ENCODE peak calls at places on chromosome 3, in seven cellular contexts. I is H1, B is trophoblast cell, U is mesendoderm, M is IMR-90, F is neuronal stem cell, K is mesenchymal stem cell. L is an unnamed sample.

GRCh38 chr3:99659032-99659431 is 20.6 kb downstream of the COL8A1 start:
- DNase-seq in I (no peak), B (peak), U (no peak), M (peak), F (no peak), K (peak), L (no peak)

GRCh38 chr3:194045919-194046318 is 90.0 kb upstream of the HES1 start:
- DNase-seq in I (no peak), B (no peak), U (no peak), M (no peak), F (no peak), K (no peak), L (no peak)

GRCh38 chr3:149941186-149941585 is 29.5 kb downstream of the PFN2 start:
- DNase-seq in I (no peak), B (no peak), U (no peak), M (peak), F (no peak), K (no peak), L (no peak)

GRCh38 chr3:186540444-186541226 is 3.5 kb downstream of the CRYGS start:
- DNase-seq in I (peak), B (peak), U (peak), M (peak), F (peak), K (peak), L (peak)

GRCh38 chr3:120200836-120201235 is 84.2 kb downstream of the GPR156 start:
- DNase-seq in I (no peak), B (no peak), U (no peak), M (no peak), F (no peak), K (no peak), L (no peak)

GRCh38 chr3:130925628-130926027 is 31.7 kb downstream of the ATP2C1 start:
- DNase-seq in I (no peak), B (no peak), U (no peak), M (no peak), F (no peak), K (no peak), L (no peak)

GRCh38 chr3:42504334-42505202 is 2.1 kb downstream of the VIPR1 start:
- DNase-seq in I (peak), B (no peak), U (no peak), M (no peak), F (no peak), K (no peak), L (peak)

GRCh38 chr3:187186801-187187421 is 10.4 kb upstream of the RTP1 start:
- DNase-seq in I (no peak), B (peak), U (peak), M (peak), F (no peak), K (peak), L (peak)

GRCh38 chr3:133663569-133664313 is 2.0 kb upstream of the TOPBP1 start:
- DNase-seq in I (peak), B (peak), U (peak), M (peak), F (peak), K (peak), L (peak)

GRCh38 chr3:136350557-136350956 is 100.4 kb downstream of the PCCB start:
- DNase-seq in I (no peak), B (peak), U (no peak), M (peak), F (no peak), K (peak), L (no peak)

GRCh38 chr3:85337895-85338294 is 379.1 kb downstream of the CADM2 start:
- DNase-seq in I (no peak), B (no peak), U (no peak), M (no peak), F (no peak), K (no peak), L (no peak)
- H3K23ac ChIP-seq in I (no peak), B (no peak), U (no peak), M (no peak), F (no peak), K (no peak), L (no peak)

GRCh38 chr3:4326868-4327267 is 23.7 kb downstream of the SETMAR start:
- DNase-seq in I (no peak), B (no peak), U (no peak), M (no peak), F (no peak), K (no peak), L (no peak)

GRCh38 chr3:4321732-4322131 is 18.6 kb downstream of the SETMAR start:
- DNase-seq in I (no peak), B (no peak), U (no peak), M (no peak), F (no peak), K (no peak), L (no peak)

GRCh38 chr3:4322635-4323034 is 19.5 kb downstream of the SETMAR start:
- DNase-seq in I (no peak), B (no peak), U (no peak), M (peak), F (no peak), K (peak), L (no peak)

GRCh38 chr3:4320453-4320852 is 17.3 kb downstream of the SETMAR start:
- DNase-seq in I (no peak), B (no peak), U (no peak), M (no peak), F (no peak), K (peak), L (no peak)

DNA sequence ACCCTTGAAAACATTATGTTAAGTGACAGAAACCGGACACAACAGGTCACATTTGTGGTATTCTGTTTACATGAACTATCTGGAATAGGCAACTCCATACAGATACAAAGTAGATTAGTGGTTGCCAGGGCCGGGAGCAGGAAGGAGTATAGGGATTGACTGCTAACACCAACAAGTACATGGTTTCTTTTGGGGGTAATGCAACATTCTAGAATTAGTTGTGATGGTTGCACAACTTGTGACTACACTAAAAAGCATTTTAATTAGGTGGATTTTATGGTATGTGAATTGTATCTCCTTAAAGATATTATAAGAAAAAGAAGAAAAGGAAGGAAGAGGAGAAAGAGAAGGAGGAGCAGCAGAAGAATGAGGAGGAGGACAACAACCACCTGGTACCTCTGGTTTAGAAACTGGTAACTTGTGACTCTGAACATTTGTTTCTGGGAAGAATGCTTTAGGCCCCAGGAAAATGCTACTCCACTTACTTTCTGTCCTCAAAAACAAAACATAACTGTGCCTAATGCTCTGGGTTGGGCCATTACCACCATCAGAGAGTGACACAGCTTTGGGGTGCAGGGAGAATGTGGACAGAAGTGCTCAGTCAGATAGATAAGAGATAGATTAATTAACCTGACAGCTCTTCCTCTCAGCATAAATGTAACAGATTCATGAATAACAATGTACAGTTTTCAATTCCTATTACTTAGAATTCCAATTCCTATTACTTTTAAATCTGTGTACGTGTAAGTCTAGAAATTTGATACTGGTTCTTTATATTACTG is 20.3 kb downstream of the SETMAR start:
- DNase-seq in I (no peak), B (no peak), U (no peak), M (no peak), F (no peak), K (peak), L (no peak)
- H3K23ac ChIP-seq in I (no peak), B (no peak), U (no peak), M (no peak), F (no peak), K (no peak), L (no peak)

DNA sequence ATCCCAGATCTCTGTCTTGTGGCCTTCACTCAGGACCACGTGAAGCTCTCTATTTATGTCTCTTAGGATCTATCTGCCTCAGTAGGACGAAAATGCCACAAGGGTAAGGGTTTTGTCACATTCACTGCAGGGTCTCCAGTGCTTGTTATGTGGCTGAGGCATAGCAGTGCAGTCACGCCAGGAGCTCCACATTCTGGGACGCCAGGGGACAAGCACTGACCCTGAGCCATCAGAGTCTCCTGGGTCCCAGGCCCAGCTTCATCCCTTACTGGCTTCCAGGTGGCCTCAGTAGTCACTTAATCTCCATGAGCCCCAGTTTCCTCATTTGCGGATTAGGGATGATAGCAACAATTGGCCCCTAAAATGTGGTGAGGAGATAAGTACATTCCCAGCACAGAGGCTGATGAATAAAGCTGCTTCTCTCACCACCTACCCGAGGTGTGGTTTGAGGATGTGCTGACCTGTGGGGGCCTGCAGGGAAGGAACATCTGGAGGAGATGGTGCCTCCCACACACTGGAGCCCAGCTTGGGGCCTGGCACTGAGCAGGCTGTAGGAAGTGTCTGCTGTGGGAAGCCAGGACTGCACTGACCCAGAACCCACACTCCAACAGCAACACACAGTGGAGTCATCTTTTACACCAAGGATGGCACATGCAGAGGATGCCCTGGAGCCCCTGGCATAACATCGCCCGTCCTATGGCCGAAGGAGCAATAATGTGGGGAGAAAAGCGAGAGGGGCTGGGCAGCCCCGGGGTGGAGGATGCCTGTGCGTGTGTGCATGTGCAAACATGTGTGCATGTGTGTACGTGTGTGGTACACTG is 93.2 kb upstream of the IQSEC1 start:
- DNase-seq in I (no peak), B (no peak), U (no peak), M (no peak), F (no peak), K (no peak), L (no peak)
- H3K23ac ChIP-seq in I (no peak), B (no peak), U (no peak), M (no peak), F (peak), K (no peak), L (no peak)

GRCh38 chr3:69012111-69012835 is 1.2 kb downstream of the EOGT start:
- DNase-seq in I (no peak), B (no peak), U (peak), M (peak), F (no peak), K (peak), L (peak)
- H3K23ac ChIP-seq in I (no peak), B (no peak), U (peak), M (peak), F (no peak), K (no peak), L (no peak)

GRCh38 chr3:155129396-155129795 is 49.3 kb downstream of the MME start:
- DNase-seq in I (no peak), B (no peak), U (peak), M (no peak), F (no peak), K (no peak), L (no peak)

GRCh38 chr3:155138677-155139076 is 58.6 kb downstream of the MME start:
- DNase-seq in I (no peak), B (no peak), U (no peak), M (no peak), F (no peak), K (no peak), L (no peak)

GRCh38 chr3:155130001-155130400 is 49.9 kb downstream of the MME start:
- DNase-seq in I (no peak), B (no peak), U (no peak), M (peak), F (no peak), K (peak), L (no peak)

GRCh38 chr3:155131104-155131503 is 51.0 kb downstream of the MME start:
- DNase-seq in I (no peak), B (peak), U (no peak), M (peak), F (no peak), K (peak), L (no peak)

GRCh38 chr3:155135003-155135402 is 54.9 kb downstream of the MME start:
- DNase-seq in I (no peak), B (no peak), U (no peak), M (no peak), F (no peak), K (no peak), L (no peak)
- H3K23ac ChIP-seq in I (no peak), B (no peak), U (no peak), M (no peak), F (no peak), K (no peak), L (no peak)

DNA sequence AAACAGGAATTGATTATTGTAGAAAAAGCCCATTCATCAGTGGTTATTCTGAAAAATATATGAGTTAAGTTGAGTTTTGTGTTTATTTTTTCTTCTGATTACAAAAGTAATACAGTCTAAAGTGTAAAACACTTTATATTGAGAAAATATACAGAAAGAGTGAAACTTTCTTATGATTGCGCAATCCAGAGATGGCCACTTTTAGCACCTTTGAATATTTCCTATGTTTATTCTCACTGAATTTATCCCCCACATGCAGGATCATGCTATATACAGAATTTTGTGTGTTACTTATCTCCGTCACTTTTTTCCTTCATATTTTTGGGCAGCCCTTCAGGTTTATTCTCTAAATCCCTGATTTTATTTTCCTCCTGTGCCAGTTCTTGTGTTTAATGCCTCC is 285.2 kb downstream of the NAALADL2 start:
- DNase-seq in I (no peak), B (no peak), U (no peak), M (no peak), F (no peak), K (no peak), L (no peak)
- H3K23ac ChIP-seq in I (no peak), B (no peak), U (no peak), M (no peak), F (no peak), K (no peak), L (no peak)

GRCh38 chr3:128786434-128787020 is 60.5 kb downstream of the RAB7A start:
- DNase-seq in I (no peak), B (no peak), U (no peak), M (peak), F (no peak), K (peak), L (no peak)
- H3K23ac ChIP-seq in I (no peak), B (no peak), U (no peak), M (no peak), F (no peak), K (no peak), L (no peak)

GRCh38 chr3:54917862-54918261 is 10.0 kb downstream of the LRTM1 start:
- DNase-seq in I (no peak), B (no peak), U (no peak), M (no peak), F (no peak), K (no peak), L (no peak)
- H3K23ac ChIP-seq in I (no peak), B (no peak), U (no peak), M (no peak), F (no peak), K (no peak), L (no peak)

DNA sequence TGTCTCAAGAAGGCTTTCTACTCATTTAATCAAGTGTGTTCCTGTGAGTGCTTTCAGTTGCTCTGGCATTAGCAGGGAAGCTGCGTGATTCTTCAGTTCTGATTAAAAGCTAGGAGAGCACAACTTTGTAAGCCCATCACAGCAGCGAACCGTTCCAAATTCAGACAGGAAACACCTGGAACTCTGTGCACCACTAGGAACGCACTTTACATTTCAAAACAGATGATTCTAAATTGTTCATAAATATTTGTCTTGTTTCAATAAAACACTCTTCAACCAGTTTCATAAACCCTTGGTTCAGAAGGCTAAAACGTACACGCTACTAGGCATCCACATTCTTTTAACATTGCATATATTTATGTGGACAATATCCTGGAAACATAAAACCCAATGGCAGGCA is 112.6 kb downstream of the PDZRN3 start:
- DNase-seq in I (no peak), B (no peak), U (no peak), M (peak), F (no peak), K (peak), L (no peak)
- H3K23ac ChIP-seq in I (no peak), B (no peak), U (no peak), M (peak), F (no peak), K (no peak), L (no peak)

L was measured in H9.